ENCODE peak calls at places on chromosomes 1 and 21, in eight cellular contexts. N is heart left ventricle, X is cardiac fibroblast, S is cardiac muscle cell, F is WERI-Rb-1, R is fibroblast of the aortic adventitia, P is endodermal cell, E is retinal pigment epithelial cell. G is an unnamed sample.

GRCh38 chr21:26451014-26451740 is 121.9 kb downstream of the CYYR1 start:
- DNase-seq in X (no peak), P (no peak), E (no peak), S (no peak), N (no peak), R (no peak), F (no peak), G (no peak)

GRCh38 chr1:151596166-151596933 is 15.5 kb upstream of the SNX27 start:
- DNase-seq in N (no peak), E (no peak), R (peak), X (no peak), S (peak), P (no peak), F (no peak), G (no peak)

GRCh38 chr1:20589331-20590312 is 725 bp downstream of the CDA start:
- DNase-seq in R (peak), X (peak), P (peak), E (no peak), S (peak), F (peak), N (peak), G (no peak)

GRCh38 chr1:41898191-41898713 is 20.5 kb downstream of the HIVEP3 start:
- DNase-seq in X (peak), F (no peak), S (peak), E (no peak), P (no peak), N (no peak), R (peak), G (no peak)

GRCh38 chr1:3030663-3031381 is 9.6 kb downstream of the ACTRT2 start:
- DNase-seq in X (no peak), S (no peak), P (peak), R (no peak), N (no peak), E (no peak), F (no peak), G (no peak)

GRCh38 chr1:184483101-184483813 is 96.4 kb downstream of the C1orf21 start:
- DNase-seq in F (no peak), S (peak), E (no peak), X (peak), P (no peak), N (peak), R (peak), G (no peak)

GRCh38 chr1:3879099-3879498 is 21.0 kb downstream of the C1orf174 start:
- DNase-seq in P (no peak), E (no peak), N (no peak), F (no peak), S (no peak), X (no peak), R (no peak), G (no peak)

GRCh38 chr1:205226868-205227583 is 720 bp upstream of the TMCC2 start:
- DNase-seq in P (no peak), R (peak), E (no peak), S (peak), X (peak), F (no peak), N (no peak), G (no peak)

GRCh38 chr1:115496904-115497527 is 144.8 kb upstream of the VANGL1 start:
- DNase-seq in R (peak), X (no peak), N (no peak), E (peak), F (no peak), P (no peak), S (peak), G (peak)

GRCh38 chr1:56676571-56677035 is 31.5 kb downstream of the PRKAA2 start:
- DNase-seq in F (no peak), S (no peak), P (no peak), N (no peak), X (peak), E (peak), R (peak), G (peak)

DNA sequence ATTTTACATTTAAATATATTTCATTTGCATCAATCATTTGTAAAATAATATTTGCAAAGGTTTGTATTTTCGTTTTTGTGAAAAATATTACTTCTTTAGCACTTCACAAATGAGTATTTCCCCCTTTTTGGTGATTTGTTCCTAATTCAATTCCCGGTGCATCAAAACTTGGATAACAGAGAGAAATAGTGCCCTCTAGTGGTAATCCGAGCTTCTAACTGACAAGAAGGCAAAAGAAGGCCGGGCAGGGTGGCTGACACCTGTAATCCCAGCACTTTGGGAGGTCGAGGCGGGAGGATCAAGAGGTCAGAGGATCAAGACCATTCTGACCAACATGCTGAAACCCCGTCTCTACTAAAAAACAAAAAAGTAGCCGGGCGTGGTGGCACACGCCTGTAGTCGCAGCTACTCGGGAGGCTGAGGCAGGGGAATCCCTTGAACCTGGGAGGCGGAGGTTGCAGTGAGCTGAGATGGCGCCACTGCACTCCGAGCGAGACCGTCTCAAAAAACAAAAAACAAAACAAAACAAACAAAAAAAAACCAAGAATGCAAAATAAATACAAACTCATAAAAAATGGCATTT is 137.7 kb downstream of the COL11A1 start:
- DNase-seq in P (peak), N (no peak), E (peak), S (peak), F (peak), R (peak), X (peak), G (peak)
- TF ChIP-seq CTCF in P (peak), N (no peak), E (peak), S (peak), F (peak), R (peak), X (peak), G (peak)

GRCh38 chr1:50967416-50968020 is 2.5 kb upstream of the CDKN2C start:
- DNase-seq in R (peak), X (peak), P (no peak), F (no peak), E (no peak), N (no peak), S (no peak), G (no peak)

GRCh38 chr1:50969611-50970507 is at the start of gene CDKN2C:
- DNase-seq in N (peak), E (no peak), R (peak), P (peak), F (peak), X (peak), S (peak), G (peak)

GRCh38 chr1:50968021-50968883 is 1.8 kb upstream of the CDKN2C start:
- DNase-seq in S (peak), N (peak), F (peak), X (peak), E (peak), P (peak), R (peak), G (peak)

GRCh38 chr1:50970508-50970885 is 452 bp downstream of the CDKN2C start:
- DNase-seq in E (no peak), R (no peak), N (no peak), F (no peak), P (no peak), S (no peak), X (peak), G (no peak)

DNA sequence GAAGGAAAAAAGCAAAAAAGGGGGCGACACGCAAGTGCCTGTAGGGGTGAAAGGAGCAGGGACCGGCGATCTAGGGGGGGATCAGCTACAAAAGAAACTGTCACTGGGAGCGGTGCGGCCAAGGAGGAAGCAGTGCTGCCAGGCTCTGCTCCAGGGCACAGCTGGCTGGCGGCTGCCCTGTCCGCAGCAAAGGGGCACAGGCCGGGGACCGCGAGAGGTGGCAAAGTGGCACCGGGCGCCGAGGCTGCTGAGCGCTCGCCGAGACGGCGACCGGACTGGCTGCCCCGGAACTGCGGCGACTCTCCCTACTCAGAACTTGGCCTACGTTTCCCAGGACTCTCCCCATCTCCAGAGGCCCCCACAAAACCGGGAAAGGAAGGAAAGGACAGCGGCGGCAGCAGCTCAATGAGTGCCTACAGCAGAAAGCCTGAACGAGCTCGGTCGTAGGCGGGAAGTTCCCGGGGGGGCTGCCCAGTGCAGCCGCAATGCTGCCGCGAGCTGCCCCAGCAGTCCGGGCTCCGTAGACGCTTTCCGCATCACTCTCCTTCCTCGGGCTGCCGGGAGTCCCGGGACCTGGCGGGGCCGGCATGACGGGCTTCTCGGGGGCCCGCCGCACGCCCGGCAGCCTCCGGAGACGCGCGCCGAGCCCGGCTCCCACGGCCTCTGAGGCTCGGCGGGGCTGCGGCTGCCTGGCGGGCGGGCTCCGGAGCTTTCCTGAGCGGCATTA is 998 bp upstream of the CDKN2C start:
- DNase-seq in X (peak), P (peak), N (peak), F (peak), E (no peak), S (no peak), R (peak), G (no peak)
- H3K4me3 ChIP-seq in X (peak), P (peak), N (peak), F (peak), E (peak), S (peak), R (peak), G (peak)

GRCh38 chr1:84155517-84155916 is 11.4 kb downstream of the PRKACB start:
- DNase-seq in F (no peak), R (no peak), S (no peak), P (no peak), X (no peak), N (no peak), E (no peak), G (no peak)
- TF ChIP-seq CTCF in F (no peak), R (no peak), S (no peak), P (no peak), X (no peak), N (no peak), E (no peak), G (no peak)

GRCh38 chr1:43935711-43936427 is 2.3 kb downstream of the ARTN start:
- DNase-seq in P (peak), R (no peak), X (no peak), F (peak), E (no peak), S (no peak), N (no peak), G (no peak)
- H3K4me3 ChIP-seq in P (peak), R (peak), X (no peak), F (peak), E (no peak), S (peak), N (no peak), G (peak)

GRCh38 chr1:198955085-198955484 is 316.2 kb downstream of the PTPRC start:
- DNase-seq in X (no peak), F (no peak), S (no peak), N (no peak), R (no peak), P (no peak), E (no peak), G (no peak)

GRCh38 chr1:198948895-198949659 is 310.2 kb downstream of the PTPRC start:
- DNase-seq in F (no peak), E (no peak), X (no peak), S (no peak), N (no peak), R (no peak), P (no peak), G (no peak)

GRCh38 chr1:198947456-198947855 is 308.6 kb downstream of the PTPRC start:
- DNase-seq in E (no peak), X (no peak), S (no peak), N (no peak), R (no peak), F (no peak), P (no peak), G (no peak)

GRCh38 chr1:198950036-198950435 is 311.2 kb downstream of the PTPRC start:
- DNase-seq in P (no peak), S (no peak), N (no peak), F (no peak), X (no peak), E (no peak), R (no peak), G (no peak)
- TF ChIP-seq CTCF in P (no peak), S (no peak), N (no peak), F (no peak), X (no peak), E (no peak), R (no peak), G (no peak)

GRCh38 chr1:241355311-241356010 is 1.5 kb downstream of the RGS7 start:
- DNase-seq in S (no peak), X (no peak), F (no peak), E (no peak), P (no peak), R (no peak), N (no peak), G (no peak)

GRCh38 chr1:241352401-241352800 is 4.6 kb downstream of the RGS7 start:
- DNase-seq in R (no peak), S (no peak), P (no peak), F (no peak), N (no peak), X (no peak), E (no peak), G (no peak)

GRCh38 chr1:241357366-241358305 is 631 bp upstream of the RGS7 start:
- DNase-seq in F (peak), N (no peak), R (peak), S (peak), X (peak), E (no peak), P (no peak), G (no peak)

GRCh38 chr1:241356519-241357365 is at the start of gene RGS7:
- DNase-seq in E (no peak), R (peak), F (peak), N (peak), X (peak), P (peak), S (peak), G (no peak)

GRCh38 chr1:241356187-241356518 is 852 bp downstream of the RGS7 start:
- DNase-seq in S (no peak), N (no peak), P (peak), R (no peak), F (peak), X (no peak), E (no peak), G (no peak)
- H3K4me3 ChIP-seq in S (peak), N (no peak), P (peak), R (peak), F (peak), X (peak), E (peak), G (peak)

GRCh38 chr1:26031196-26031902 is 9.8 kb downstream of the EXTL1 start:
- DNase-seq in E (no peak), P (no peak), R (peak), S (no peak), X (no peak), N (no peak), F (no peak), G (no peak)

GRCh38 chr1:26031903-26032220 is 10.3 kb downstream of the EXTL1 start:
- DNase-seq in E (no peak), P (no peak), R (no peak), N (no peak), F (no peak), X (no peak), S (no peak), G (no peak)

GRCh38 chr1:26029054-26029863 is 7.7 kb downstream of the EXTL1 start:
- DNase-seq in P (no peak), R (no peak), X (no peak), F (no peak), S (no peak), N (no peak), E (no peak), G (no peak)

GRCh38 chr1:26028490-26028980 is 7.0 kb downstream of the EXTL1 start:
- DNase-seq in S (no peak), N (no peak), R (no peak), E (no peak), X (no peak), F (no peak), P (no peak), G (no peak)

DNA sequence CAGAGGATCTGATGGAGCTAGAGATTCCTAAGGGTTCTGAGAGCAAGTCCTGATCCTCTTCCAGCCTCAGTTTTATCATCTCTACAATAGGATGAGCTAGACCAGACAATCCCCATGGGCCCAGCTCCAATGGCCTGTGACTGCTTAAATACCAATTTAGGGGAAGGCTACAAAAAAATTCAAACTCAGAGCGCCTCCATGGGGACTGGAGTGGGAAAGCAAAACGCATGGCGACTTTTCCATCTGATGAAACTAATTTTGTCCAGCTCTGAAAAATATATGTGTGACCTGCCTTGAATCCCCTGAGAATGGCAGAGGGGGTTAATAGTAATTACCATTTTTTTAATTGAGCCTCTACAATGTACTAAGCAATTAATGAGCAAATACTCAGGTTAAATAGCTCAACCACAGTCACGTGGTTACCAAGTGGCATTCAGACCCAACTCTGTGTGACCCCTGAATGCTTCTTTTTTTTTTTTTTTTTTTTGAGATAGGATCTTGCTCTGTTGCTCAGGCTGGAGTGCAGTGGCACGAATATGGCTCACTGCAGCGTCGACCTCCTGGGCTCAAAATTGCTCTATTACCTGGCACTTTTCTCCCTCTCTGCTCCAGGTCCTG is 8.4 kb downstream of the EXTL1 start:
- DNase-seq in E (no peak), R (no peak), P (no peak), F (peak), X (no peak), S (no peak), N (no peak), G (no peak)
- TF ChIP-seq CTCF in E (peak), R (no peak), P (peak), F (peak), X (peak), S (no peak), N (no peak), G (no peak)

DNA sequence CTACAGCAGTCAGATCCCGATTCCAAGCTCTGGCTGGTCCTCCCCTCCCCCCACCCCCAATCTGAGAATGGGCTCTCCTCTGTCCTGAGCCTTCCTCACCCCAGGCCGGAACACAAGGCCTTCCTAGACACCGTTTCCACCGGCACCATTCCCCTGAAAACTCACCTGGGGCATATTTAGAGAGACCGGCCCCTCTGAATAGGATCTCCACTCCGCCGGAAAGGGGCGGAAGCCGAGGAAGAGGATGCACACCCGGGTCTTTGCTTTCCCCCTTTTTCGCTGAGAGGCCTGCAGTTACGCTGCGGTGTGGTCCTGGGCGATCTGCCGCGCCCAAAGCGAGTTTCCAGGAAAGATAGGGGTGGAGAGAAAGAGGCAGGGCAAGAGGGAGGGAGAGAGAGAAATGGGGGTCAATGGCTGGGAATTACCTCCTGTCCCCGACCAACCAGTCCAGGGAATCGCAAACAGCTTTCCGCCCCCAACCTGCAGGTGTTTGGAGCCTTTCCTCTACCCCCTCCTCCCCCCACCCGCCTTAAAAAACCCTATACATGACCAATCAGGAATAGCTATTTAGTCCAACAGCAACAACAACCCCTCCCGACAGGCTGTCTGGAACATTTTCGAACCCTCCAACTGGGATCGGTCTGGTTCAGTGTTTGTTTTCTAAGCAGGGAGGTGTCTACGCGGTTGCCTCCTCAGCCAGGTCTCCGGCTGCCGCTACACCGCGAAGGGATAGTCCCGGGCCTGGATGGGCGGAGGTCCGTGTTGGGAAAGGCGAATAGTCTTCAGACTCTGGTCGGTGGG is 2.8 kb downstream of the TAL1 start:
- DNase-seq in F (no peak), E (no peak), S (no peak), R (no peak), N (no peak), X (no peak), P (peak), G (no peak)
- H3K4me3 ChIP-seq in F (no peak), E (no peak), S (no peak), R (no peak), N (peak), X (no peak), P (no peak), G (no peak)

DNA sequence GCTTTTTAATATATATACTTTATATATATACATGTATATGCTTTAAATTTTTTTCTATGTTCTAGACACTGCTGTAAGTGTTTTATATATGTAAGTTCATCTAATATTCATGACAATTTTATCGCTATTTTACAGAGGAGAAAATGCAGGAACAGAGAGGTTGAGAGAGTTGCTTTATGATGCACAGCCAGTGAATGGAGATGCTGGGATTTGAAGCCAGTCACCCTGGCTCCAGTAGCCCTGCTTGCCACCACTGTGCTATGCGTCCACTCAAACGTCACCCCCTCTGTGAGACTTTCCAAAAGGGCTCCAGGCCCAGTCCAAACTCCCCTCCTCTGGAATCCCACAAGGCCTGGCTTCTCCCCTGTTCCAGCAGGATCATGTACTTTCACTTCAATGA is 91.0 kb upstream of the GRIK3 start:
- DNase-seq in S (no peak), N (no peak), P (no peak), E (no peak), X (no peak), R (no peak), F (no peak), G (no peak)
- TF ChIP-seq CTCF in S (no peak), N (no peak), P (no peak), E (no peak), X (no peak), R (no peak), F (no peak), G (no peak)